ENCODE peak calls at places on chromosome 11, in five cellular contexts. One of them, this sample, is unnamed.

GRCh38 chr11:129853508-129854228 is 38.0 kb downstream of the TMEM45B start:
- DNase-seq in H1: no peak
- DNase-seq in HCT116: no peak
- DNase-seq in K562: peak
- DNase-seq in GM23338: peak
- DNase-seq in this sample: no peak

GRCh38 chr11:106063009-106063408 is 14.1 kb downstream of the KBTBD3 start:
- DNase-seq in H1: no peak
- DNase-seq in HCT116: no peak
- DNase-seq in K562: no peak
- DNase-seq in GM23338: no peak
- DNase-seq in this sample: no peak

GRCh38 chr11:114848027-114848426 is 169.7 kb downstream of the NXPE2 start:
- DNase-seq in H1: no peak
- DNase-seq in HCT116: no peak
- DNase-seq in K562: no peak
- DNase-seq in GM23338: peak
- DNase-seq in this sample: no peak

GRCh38 chr11:114247070-114247789 is 49.0 kb upstream of the NNMT start:
- DNase-seq in H1: no peak
- DNase-seq in HCT116: no peak
- DNase-seq in K562: no peak
- DNase-seq in GM23338: no peak
- DNase-seq in this sample: no peak

GRCh38 chr11:6609502-6610015 is 2.5 kb downstream of the TAF10 start:
- DNase-seq in H1: no peak
- DNase-seq in HCT116: no peak
- DNase-seq in K562: no peak
- DNase-seq in GM23338: no peak
- DNase-seq in this sample: no peak

GRCh38 chr11:91802475-91802874 is 422.1 kb upstream of the FAT3 start:
- DNase-seq in H1: no peak
- DNase-seq in HCT116: no peak
- DNase-seq in K562: no peak
- DNase-seq in GM23338: peak
- DNase-seq in this sample: no peak

GRCh38 chr11:20611892-20612291 is 12.5 kb downstream of the SLC6A5 start:
- DNase-seq in H1: no peak
- DNase-seq in HCT116: no peak
- DNase-seq in K562: no peak
- DNase-seq in GM23338: no peak
- DNase-seq in this sample: no peak

GRCh38 chr11:60991457-60991856 is 20.0 kb downstream of the CD6 start:
- DNase-seq in H1: no peak
- DNase-seq in HCT116: no peak
- DNase-seq in K562: no peak
- DNase-seq in GM23338: no peak
- DNase-seq in this sample: no peak

GRCh38 chr11:13207665-13208594 is 69.7 kb upstream of the BMAL1 start:
- DNase-seq in H1: no peak
- DNase-seq in HCT116: no peak
- DNase-seq in K562: peak
- DNase-seq in GM23338: peak
- DNase-seq in this sample: no peak

GRCh38 chr11:116179346-116179850 is 593.4 kb downstream of the BUD13 start:
- DNase-seq in H1: no peak
- DNase-seq in HCT116: no peak
- DNase-seq in K562: no peak
- DNase-seq in GM23338: no peak
- DNase-seq in this sample: no peak

GRCh38 chr11:69810289-69811118 is 8.7 kb downstream of the FGF3 start:
- DNase-seq in H1: no peak
- DNase-seq in HCT116: no peak
- DNase-seq in K562: no peak
- DNase-seq in GM23338: no peak
- DNase-seq in this sample: no peak

GRCh38 chr11:69807416-69807815 is 11.8 kb downstream of the FGF3 start:
- DNase-seq in H1: no peak
- DNase-seq in HCT116: no peak
- DNase-seq in K562: no peak
- DNase-seq in GM23338: no peak
- DNase-seq in this sample: no peak

GRCh38 chr11:69812256-69812655 is 7.0 kb downstream of the FGF3 start:
- DNase-seq in H1: no peak
- DNase-seq in HCT116: no peak
- DNase-seq in K562: no peak
- DNase-seq in GM23338: no peak
- DNase-seq in this sample: no peak

GRCh38 chr11:69811431-69811830 is 7.8 kb downstream of the FGF3 start:
- DNase-seq in H1: no peak
- DNase-seq in HCT116: no peak
- DNase-seq in K562: no peak
- DNase-seq in GM23338: no peak
- DNase-seq in this sample: no peak

DNA sequence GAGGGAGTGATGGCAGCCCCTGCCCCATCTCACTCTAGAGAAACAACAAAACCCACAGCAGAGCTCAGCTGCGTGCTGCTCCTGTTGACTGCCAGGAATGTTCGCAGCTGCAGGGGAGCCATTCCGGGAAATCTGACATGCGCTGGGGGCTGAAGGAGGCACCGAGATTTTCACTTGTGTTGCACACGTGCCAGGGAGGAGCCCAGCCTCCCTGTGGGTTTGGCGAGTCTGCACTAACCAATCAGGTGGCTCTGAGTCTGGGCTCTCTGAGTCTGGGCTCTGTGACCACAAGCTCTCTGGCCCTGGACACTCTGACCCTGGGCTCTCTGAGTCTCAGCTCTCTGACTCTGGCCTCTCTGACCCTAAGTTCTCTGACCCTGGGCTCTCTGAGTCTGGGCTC is 10.5 kb downstream of the FGF3 start:
- DNase-seq in H1: no peak
- DNase-seq in HCT116: no peak
- DNase-seq in K562: no peak
- DNase-seq in GM23338: peak
- DNase-seq in this sample: no peak
- TF ChIP-seq EZH2 in H1: peak
- TF ChIP-seq EZH2 in HCT116: no peak
- TF ChIP-seq EZH2 in K562: no peak
- TF ChIP-seq EZH2 in GM23338: no peak
- TF ChIP-seq EZH2 in this sample: no peak

DNA sequence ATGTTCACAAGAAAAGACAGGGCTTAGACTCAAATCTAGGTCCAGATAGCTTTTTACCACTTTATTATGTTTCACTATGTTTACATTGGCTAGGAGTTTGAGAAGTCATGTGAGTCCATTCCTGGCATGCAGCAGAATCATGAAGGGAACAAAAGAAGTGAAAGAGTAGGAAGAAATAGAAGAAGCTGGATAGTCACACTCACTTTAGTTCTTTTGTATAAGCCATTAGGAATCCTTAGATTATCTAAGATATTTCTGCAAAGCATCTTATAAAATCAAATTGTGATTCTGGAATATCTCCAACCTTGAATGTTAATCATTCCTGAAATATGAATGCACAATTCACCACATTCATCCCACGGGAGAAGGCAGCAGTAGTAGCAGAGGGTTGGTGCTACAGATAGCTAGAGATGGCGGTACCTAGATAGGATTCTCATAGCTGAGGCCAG is 31.9 kb downstream of the MAML2 start:
- DNase-seq in H1: no peak
- DNase-seq in HCT116: no peak
- DNase-seq in K562: no peak
- DNase-seq in GM23338: no peak
- DNase-seq in this sample: no peak
- TF ChIP-seq POLR2AphosphoS5 in H1: no peak
- TF ChIP-seq POLR2AphosphoS5 in HCT116: no peak
- TF ChIP-seq POLR2AphosphoS5 in K562: no peak
- TF ChIP-seq POLR2AphosphoS5 in GM23338: no peak
- TF ChIP-seq POLR2AphosphoS5 in this sample: no peak

DNA sequence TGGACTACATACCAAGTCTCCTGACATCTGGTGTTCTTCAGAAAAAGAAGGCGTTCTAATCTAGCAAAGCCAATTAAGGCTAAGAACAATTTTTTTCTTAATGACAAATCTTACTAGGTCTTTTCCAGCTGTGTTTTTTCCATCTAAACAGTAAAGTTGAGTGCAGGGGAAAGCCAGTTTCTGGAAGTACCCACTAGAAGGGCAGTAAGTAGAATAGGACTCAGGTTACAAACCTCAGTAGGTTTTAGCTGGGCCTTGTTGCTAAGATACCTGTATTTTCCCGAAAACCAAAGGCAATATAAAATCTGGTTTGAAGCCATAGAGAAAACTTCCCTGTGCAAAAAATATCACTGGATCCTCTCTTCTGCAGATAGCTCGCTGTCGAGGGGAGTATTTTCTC is 351.9 kb downstream of the ETS1 start:
- DNase-seq in H1: no peak
- DNase-seq in HCT116: no peak
- DNase-seq in K562: no peak
- DNase-seq in GM23338: peak
- DNase-seq in this sample: no peak
- H3K27ac ChIP-seq in H1: no peak
- H3K27ac ChIP-seq in HCT116: no peak
- H3K27ac ChIP-seq in K562: no peak
- H3K27ac ChIP-seq in GM23338: no peak
- H3K27ac ChIP-seq in this sample: no peak

GRCh38 chr11:75431533-75432525 is 1.2 kb downstream of the KLHL35 start:
- DNase-seq in H1: no peak
- DNase-seq in HCT116: no peak
- DNase-seq in K562: peak
- DNase-seq in GM23338: peak
- DNase-seq in this sample: no peak

GRCh38 chr11:75429641-75429901 is 3.4 kb downstream of the KLHL35 start:
- DNase-seq in H1: no peak
- DNase-seq in HCT116: no peak
- DNase-seq in K562: no peak
- DNase-seq in GM23338: no peak
- DNase-seq in this sample: no peak

GRCh38 chr11:75428989-75429640 is 3.9 kb downstream of the KLHL35 start:
- DNase-seq in H1: no peak
- DNase-seq in HCT116: no peak
- DNase-seq in K562: no peak
- DNase-seq in GM23338: no peak
- DNase-seq in this sample: no peak

GRCh38 chr11:75430692-75431532 is 2.1 kb downstream of the KLHL35 start:
- DNase-seq in H1: no peak
- DNase-seq in HCT116: no peak
- DNase-seq in K562: no peak
- DNase-seq in GM23338: no peak
- DNase-seq in this sample: no peak

GRCh38 chr11:75429902-75430691 is 2.9 kb downstream of the KLHL35 start:
- DNase-seq in H1: no peak
- DNase-seq in HCT116: no peak
- DNase-seq in K562: no peak
- DNase-seq in GM23338: peak
- DNase-seq in this sample: no peak
- TF ChIP-seq EZH2 in H1: peak
- TF ChIP-seq EZH2 in HCT116: no peak
- TF ChIP-seq EZH2 in K562: no peak
- TF ChIP-seq EZH2 in GM23338: no peak
- TF ChIP-seq EZH2 in this sample: no peak

GRCh38 chr11:76631566-76632308 is 38.8 kb downstream of the LRRC32 start:
- DNase-seq in H1: no peak
- DNase-seq in HCT116: no peak
- DNase-seq in K562: no peak
- DNase-seq in GM23338: no peak
- DNase-seq in this sample: no peak

GRCh38 chr11:76628408-76628947 is 42.1 kb downstream of the LRRC32 start:
- DNase-seq in H1: no peak
- DNase-seq in HCT116: no peak
- DNase-seq in K562: no peak
- DNase-seq in GM23338: no peak
- DNase-seq in this sample: no peak

GRCh38 chr11:76630600-76630999 is 39.9 kb downstream of the LRRC32 start:
- DNase-seq in H1: no peak
- DNase-seq in HCT116: no peak
- DNase-seq in K562: no peak
- DNase-seq in GM23338: no peak
- DNase-seq in this sample: no peak

GRCh38 chr11:76629133-76629852 is 41.3 kb downstream of the LRRC32 start:
- DNase-seq in H1: no peak
- DNase-seq in HCT116: no peak
- DNase-seq in K562: no peak
- DNase-seq in GM23338: no peak
- DNase-seq in this sample: no peak

DNA sequence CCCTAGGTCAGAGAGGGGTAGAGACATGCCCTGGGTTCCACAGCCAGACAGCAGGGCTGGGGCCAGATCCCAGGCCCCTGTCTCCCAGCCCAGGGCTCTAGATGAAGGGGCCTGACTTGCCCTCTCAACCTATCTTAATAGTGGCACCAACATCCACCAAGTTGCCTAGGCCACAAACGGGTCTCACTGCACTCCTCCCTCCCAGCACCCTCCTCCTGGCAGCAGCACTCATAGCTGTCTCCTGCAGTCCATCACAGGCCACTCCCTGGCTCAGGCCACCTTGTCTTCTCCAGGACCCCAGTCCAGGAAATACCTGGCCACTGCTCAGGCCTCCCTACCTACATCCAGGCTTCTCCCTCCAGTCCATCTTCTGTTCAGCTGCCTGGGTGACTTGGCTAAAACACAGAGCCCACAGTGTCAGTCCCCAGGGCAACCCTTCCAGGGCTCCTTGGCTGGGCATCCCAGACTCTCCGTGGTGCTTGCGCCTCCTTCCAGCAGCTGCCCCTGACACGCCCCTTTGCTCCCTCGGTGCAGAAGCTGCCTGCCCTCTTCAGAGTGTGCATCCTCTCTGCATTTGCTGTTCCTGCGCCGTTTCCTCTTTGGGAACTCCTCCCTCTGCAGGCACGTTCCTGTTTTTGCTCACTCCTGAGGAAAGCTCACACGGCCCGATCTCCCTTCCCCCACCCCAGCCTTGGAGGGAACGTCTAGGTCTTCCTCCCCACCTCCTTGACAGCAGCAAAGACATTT is 40.5 kb downstream of the LRRC32 start:
- DNase-seq in H1: no peak
- DNase-seq in HCT116: no peak
- DNase-seq in K562: no peak
- DNase-seq in GM23338: peak
- DNase-seq in this sample: no peak
- TF ChIP-seq POLR2AphosphoS5 in H1: no peak
- TF ChIP-seq POLR2AphosphoS5 in HCT116: no peak
- TF ChIP-seq POLR2AphosphoS5 in K562: no peak
- TF ChIP-seq POLR2AphosphoS5 in GM23338: no peak
- TF ChIP-seq POLR2AphosphoS5 in this sample: no peak

This sample was measured in SK-N-MC.